ENCODE peak calls at places on chromosomes 4 and X, in eight cellular contexts. O, T, P, L, G, I, X and K are unnamed samples.

GRCh38 chr4:21882050-21882839 is 66.3 kb downstream of the KCNIP4 start:
- DNase-seq in X (no peak), T (no peak), P (peak), L (no peak), G (no peak), I (no peak), O (no peak), K (no peak)

GRCh38 chr4:15976456-15977096 is 13.6 kb upstream of the FGFBP2 start:
- DNase-seq in I (no peak), T (no peak), P (no peak), X (no peak), O (no peak), L (no peak), G (no peak), K (no peak)

GRCh38 chrX:134512566-134512965 is 52.6 kb downstream of the HPRT1 start:
- DNase-seq in I (no peak), T (no peak), O (no peak), G (no peak), L (no peak), X (no peak), P (peak), K (no peak)

GRCh38 chrX:46602468-46603102 is 29.0 kb downstream of the CHST7 start:
- DNase-seq in P (no peak), O (no peak), G (no peak), L (no peak), I (no peak), T (no peak), X (no peak), K (no peak)

GRCh38 chr4:845233-845835 is 19.4 kb upstream of the CPLX1 start:
- DNase-seq in O (no peak), G (no peak), T (no peak), L (no peak), I (no peak), X (no peak), P (no peak), K (no peak)

GRCh38 chrX:1597345-1598020 is 6.1 kb downstream of the AKAP17A start:
- DNase-seq in T (no peak), O (no peak), L (no peak), X (no peak), I (no peak), G (no peak), P (no peak), K (no peak)

GRCh38 chr4:13427599-13428325 is 56.4 kb downstream of the RAB28 start:
- DNase-seq in G (no peak), I (no peak), O (no peak), X (no peak), T (no peak), P (no peak), L (no peak), K (peak)

GRCh38 chr4:140012688-140013087 is 141.3 kb downstream of the MAML3 start:
- DNase-seq in O (peak), G (peak), X (peak), I (peak), T (peak), P (peak), L (peak), K (peak)

GRCh38 chr4:152936446-152937279 is 540 bp downstream of the FHDC1 start:
- DNase-seq in L (peak), T (no peak), O (peak), G (no peak), I (no peak), P (peak), X (peak), K (peak)